ENCODE peak calls at places on chromosomes 16 and 17, in seven cellular contexts. R is cardiac muscle cell; P is HEK293T; L is NCI-H1105 treated with DMSO at 0.1 percent for 48 hours; A is activated CD4-positive, alpha-beta T cell treated with anti-CD3 and anti-CD28 coated beads for 24 hours; C is left cardiac atrium; N is HFF-Myc. Y is an unnamed sample.

GRCh38 chr17:77491921-77492445 is 351.2 kb downstream of the SEC14L1 start:
- DNase-seq in N (no peak), R (no peak), P (no peak), A (no peak), C (no peak), L (no peak), Y (no peak)

GRCh38 chr17:74831442-74832146 is 28.1 kb downstream of the GRIN2C start:
- DNase-seq in A (no peak), L (peak), C (no peak), P (no peak), N (no peak), R (no peak), Y (no peak)

GRCh38 chr17:4204676-4205075 is 59.1 kb downstream of the ANKFY1 start:
- DNase-seq in N (peak), L (no peak), P (no peak), R (no peak), A (no peak), C (peak), Y (no peak)

GRCh38 chr16:30944352-30944751 is 4.5 kb upstream of the ORAI3 start:
- DNase-seq in C (no peak), L (no peak), A (no peak), P (no peak), R (no peak), N (no peak), Y (no peak)

GRCh38 chr17:9472541-9472940 is 103.1 kb downstream of the STX8 start:
- DNase-seq in C (peak), P (no peak), N (no peak), R (no peak), L (no peak), A (no peak), Y (peak)

GRCh38 chr17:79951361-79952264 is 84.1 kb downstream of the TBC1D16 start:
- DNase-seq in R (peak), P (no peak), L (no peak), C (peak), A (no peak), N (peak), Y (peak)

GRCh38 chr17:44769230-44769629 is 10.4 kb downstream of the ADAM11 start:
- DNase-seq in R (no peak), A (no peak), C (no peak), P (no peak), L (no peak), N (no peak), Y (no peak)

GRCh38 chr17:56159764-56160394 is 6.6 kb downstream of the ANKFN1 start:
- DNase-seq in A (no peak), L (no peak), P (no peak), R (peak), N (no peak), C (no peak), Y (no peak)

GRCh38 chr17:6681176-6681575 is 29.6 kb downstream of the C17orf100 start:
- DNase-seq in N (no peak), C (no peak), R (no peak), A (no peak), L (no peak), P (no peak), Y (no peak)

GRCh38 chr17:71578446-71578845 is 542.4 kb upstream of the SOX9 start:
- DNase-seq in P (no peak), C (no peak), N (no peak), L (no peak), A (no peak), R (no peak), Y (no peak)

GRCh38 chr16:15502041-15502725 is 67.8 kb downstream of the BMERB1 start:
- DNase-seq in C (peak), P (peak), A (no peak), N (peak), R (no peak), L (no peak), Y (no peak)

GRCh38 chr17:71032746-71033273 is 863.5 kb downstream of the KCNJ2 start:
- DNase-seq in L (peak), N (no peak), A (no peak), P (peak), R (peak), C (no peak), Y (no peak)

GRCh38 chr17:67582632-67583230 is 135.0 kb upstream of the NOL11 start:
- DNase-seq in C (no peak), L (peak), P (no peak), R (no peak), A (no peak), N (no peak), Y (no peak)

GRCh38 chr16:16059895-16060590 is 110.6 kb downstream of the ABCC1 start:
- DNase-seq in A (no peak), R (no peak), P (no peak), N (no peak), C (no peak), L (no peak), Y (no peak)

GRCh38 chr17:5816491-5816890 is 232.2 kb upstream of the NLRP1 start:
- DNase-seq in C (no peak), P (no peak), R (no peak), N (no peak), A (no peak), L (no peak), Y (no peak)

GRCh38 chr17:34827008-34827407 is 134.3 kb downstream of the CCT6B start:
- DNase-seq in P (no peak), C (no peak), R (no peak), N (no peak), L (no peak), A (no peak), Y (no peak)

GRCh38 chr17:38926290-38927070 is 1.1 kb downstream of the LASP1NB start:
- DNase-seq in C (no peak), L (no peak), R (no peak), N (no peak), A (no peak), P (no peak), Y (no peak)

GRCh38 chr16:2487903-2488531 is 13.1 kb downstream of the TBC1D24 start:
- DNase-seq in R (no peak), P (no peak), L (no peak), A (no peak), N (no peak), C (no peak), Y (no peak)

GRCh38 chr17:9893606-9894005 is 11.5 kb downstream of the RCVRN start:
- DNase-seq in R (no peak), C (no peak), L (no peak), P (no peak), A (no peak), N (no peak), Y (no peak)